ENCODE peak calls at places on chromosomes 16 and 17, in nine cellular contexts. I is fibroblast of lung; U is breast epithelium; J is pancreas; E is CD8-positive, alpha-beta T cell; G is H9; Q is cardiac muscle cell; C is CD4-positive, alpha-beta T cell; N is right lobe of liver. V is an unnamed sample. For H3K9me3 and H3K27me3, the result is how much of the 10 kb centered on the place peaks cover.

GRCh38 chr17:81656835-81657234 is 493 bp upstream of the PDE6G start:
- DNase-seq in I (no peak), U (no peak), J (no peak), E (no peak), G (no peak), Q (no peak), C (no peak), N (no peak), V (no peak)

GRCh38 chr16:73210686-73211085 is 162.8 kb upstream of the ZFHX3 start:
- DNase-seq in I (no peak), U (no peak), J (no peak), E (no peak), G (no peak), Q (no peak), C (no peak), N (no peak), V (no peak)

GRCh38 chr17:55705847-55706246 is 16.8 kb downstream of the TMEM100 start:
- DNase-seq in I (no peak), U (no peak), J (no peak), E (no peak), G (no peak), Q (no peak), C (no peak), N (no peak), V (no peak)

GRCh38 chr17:50265212-50265611 is 9.1 kb upstream of the TMEM92 start:
- DNase-seq in I (no peak), U (peak), J (no peak), E (no peak), G (no peak), Q (no peak), C (no peak), N (no peak), V (no peak)

GRCh38 chr16:25265968-25266367 is 8.3 kb upstream of the ZKSCAN2 start:
- DNase-seq in I (no peak), U (no peak), J (no peak), E (no peak), G (no peak), Q (no peak), C (no peak), N (no peak), V (no peak)

GRCh38 chr17:35244345-35245195 is 1.7 kb downstream of the SLFN5 start:
- DNase-seq in I (peak), U (no peak), J (no peak), E (peak), G (peak), Q (peak), C (peak), N (peak), V (no peak)

GRCh38 chr17:80738020-80738380 is 193.4 kb downstream of the RPTOR start:
- DNase-seq in I (no peak), U (no peak), J (no peak), E (no peak), G (no peak), Q (no peak), C (no peak), N (no peak), V (no peak)

GRCh38 chr16:86322283-86322682 is 188.0 kb upstream of the FOXF1 start:
- DNase-seq in I (no peak), U (no peak), J (no peak), E (no peak), G (no peak), Q (no peak), C (no peak), N (no peak), V (no peak)

GRCh38 chr17:72030067-72030899 is 90.5 kb upstream of the SOX9 start:
- DNase-seq in I (peak), U (no peak), J (peak), E (peak), G (peak), Q (peak), C (no peak), N (no peak), V (peak)

GRCh38 chr17:21370430-21370829 is 5.7 kb upstream of the KCNJ12 start:
- DNase-seq in I (no peak), U (no peak), J (peak), E (no peak), G (no peak), Q (peak), C (no peak), N (no peak), V (no peak)

GRCh38 chr17:29778936-29779811 is 150.9 kb downstream of the SSH2 start:
- DNase-seq in I (peak), U (peak), J (no peak), E (peak), G (peak), Q (peak), C (peak), N (peak), V (no peak)

GRCh38 chr17:44081681-44082080 is 11.1 kb downstream of the G6PC3 start:
- DNase-seq in I (peak), U (no peak), J (peak), E (no peak), G (no peak), Q (no peak), C (no peak), N (no peak), V (no peak)

GRCh38 chr17:19723967-19724366 is 7.6 kb upstream of the SLC47A2 start:
- DNase-seq in I (no peak), U (no peak), J (no peak), E (no peak), G (no peak), Q (no peak), C (no peak), N (no peak), V (no peak)

GRCh38 chr16:29702307-29702706 is 23.3 kb downstream of the QPRT start:
- DNase-seq in I (no peak), U (no peak), J (no peak), E (no peak), G (no peak), Q (no peak), C (no peak), N (no peak), V (no peak)

GRCh38 chr17:4144411-4144747 is 1.4 kb downstream of the CYB5D2 start:
- DNase-seq in I (no peak), U (no peak), J (no peak), E (no peak), G (no peak), Q (no peak), C (no peak), N (no peak), V (no peak)

GRCh38 chr17:7922499-7923289 is 6.6 kb upstream of the RNF227 start:
- DNase-seq in I (peak), U (peak), J (peak), E (peak), G (peak), Q (peak), C (peak), N (peak), V (peak)

GRCh38 chr17:14201087-14201486 is 35.6 kb downstream of the CDRT15 start:
- DNase-seq in I (peak), U (no peak), J (no peak), E (peak), G (no peak), Q (no peak), C (no peak), N (no peak), V (no peak)

GRCh38 chr17:81931557-81932332 is 4.2 kb upstream of the MAFG start:
- DNase-seq in I (no peak), U (no peak), J (peak), E (no peak), G (no peak), Q (no peak), C (no peak), N (peak), V (no peak)

GRCh38 chr17:37218849-37219248 is 156.9 kb upstream of the C17orf78 start:
- DNase-seq in I (no peak), U (no peak), J (no peak), E (no peak), G (no peak), Q (no peak), C (no peak), N (no peak), V (no peak)

GRCh38 chr16:1645914-1646525 is 32.1 kb upstream of the JPT2 start:
- DNase-seq in I (peak), U (no peak), J (no peak), E (peak), G (no peak), Q (no peak), C (no peak), N (no peak), V (no peak)

GRCh38 chr17:10116676-10117075 is 81.7 kb downstream of the GAS7 start:
- DNase-seq in I (no peak), U (no peak), J (no peak), E (no peak), G (no peak), Q (no peak), C (no peak), N (no peak), V (no peak)

GRCh38 chr17:44105483-44105882 is 18.0 kb downstream of the HDAC5 start:
- DNase-seq in I (no peak), U (no peak), J (no peak), E (no peak), G (no peak), Q (no peak), C (no peak), N (no peak), V (no peak)

GRCh38 chr16:700684-701584 is 4.7 kb downstream of the FBXL16 start:
- DNase-seq in I (no peak), U (no peak), J (no peak), E (peak), G (peak), Q (peak), C (peak), N (no peak), V (no peak)

GRCh38 chr17:57557793-57558681 is 187.1 kb downstream of the CCDC182 start:
- DNase-seq in I (peak), U (no peak), J (no peak), E (no peak), G (no peak), Q (no peak), C (no peak), N (no peak), V (no peak)

GRCh38 chr16:11784048-11784780 is 12.8 kb downstream of the ZC3H7A start:
- DNase-seq in I (peak), U (no peak), J (no peak), E (no peak), G (no peak), Q (no peak), C (no peak), N (no peak), V (no peak)

GRCh38 chr17:30095507-30096244 is 20.9 kb upstream of the NSRP1 start:
- DNase-seq in I (peak), U (no peak), J (no peak), E (no peak), G (peak), Q (peak), C (no peak), N (no peak), V (peak)

GRCh38 chr16:64238576-64238975 is 883.3 kb downstream of the CDH11 start:
- DNase-seq in I (peak), U (no peak), J (no peak), E (no peak), G (no peak), Q (no peak), C (no peak), N (no peak), V (no peak)

GRCh38 chr17:7256766-7257456 is 4.9 kb downstream of the ELP5 start:
- DNase-seq in I (no peak), U (no peak), J (no peak), E (no peak), G (no peak), Q (no peak), C (no peak), N (no peak), V (no peak)

GRCh38 chr16:67967183-67967955 is 1.1 kb downstream of the SLC12A4 start:
- DNase-seq in I (no peak), U (no peak), J (no peak), E (no peak), G (no peak), Q (peak), C (no peak), N (no peak), V (no peak)

GRCh38 chr17:28524476-28525415 is 18.6 kb downstream of the FOXN1 start:
- DNase-seq in I (peak), U (peak), J (peak), E (no peak), G (no peak), Q (peak), C (no peak), N (no peak), V (peak)

GRCh38 chr16:4920826-4921225 is 16.1 kb downstream of the PPL start:
- DNase-seq in I (no peak), U (no peak), J (no peak), E (no peak), G (no peak), Q (no peak), C (no peak), N (no peak), V (no peak)

GRCh38 chr17:12851901-12852435 is 62.7 kb downstream of the ARHGAP44 start:
- DNase-seq in I (no peak), U (no peak), J (no peak), E (no peak), G (no peak), Q (no peak), C (no peak), N (no peak), V (no peak)

GRCh38 chr17:47719411-47720152 is 13.5 kb upstream of the TBX21 start:
- DNase-seq in I (peak), U (no peak), J (no peak), E (no peak), G (no peak), Q (no peak), C (no peak), N (no peak), V (peak)

GRCh38 chr17:81002409-81003361 is 11.0 kb downstream of the CHMP6 start:
- DNase-seq in I (peak), U (no peak), J (peak), E (no peak), G (no peak), Q (no peak), C (no peak), N (peak), V (no peak)

GRCh38 chr17:42118545-42118944 is 2.6 kb downstream of the KAT2A start:
- DNase-seq in I (no peak), U (no peak), J (no peak), E (no peak), G (peak), Q (no peak), C (no peak), N (no peak), V (no peak)

GRCh38 chr17:55722742-55723487 is at the start of gene TMEM100:
- DNase-seq in I (peak), U (no peak), J (no peak), E (no peak), G (no peak), Q (no peak), C (no peak), N (no peak), V (peak)

GRCh38 chr16:71693168-71693567 is 31.3 kb downstream of the PHLPP2 start:
- DNase-seq in I (no peak), U (no peak), J (no peak), E (no peak), G (no peak), Q (no peak), C (no peak), N (no peak), V (no peak)

DNA sequence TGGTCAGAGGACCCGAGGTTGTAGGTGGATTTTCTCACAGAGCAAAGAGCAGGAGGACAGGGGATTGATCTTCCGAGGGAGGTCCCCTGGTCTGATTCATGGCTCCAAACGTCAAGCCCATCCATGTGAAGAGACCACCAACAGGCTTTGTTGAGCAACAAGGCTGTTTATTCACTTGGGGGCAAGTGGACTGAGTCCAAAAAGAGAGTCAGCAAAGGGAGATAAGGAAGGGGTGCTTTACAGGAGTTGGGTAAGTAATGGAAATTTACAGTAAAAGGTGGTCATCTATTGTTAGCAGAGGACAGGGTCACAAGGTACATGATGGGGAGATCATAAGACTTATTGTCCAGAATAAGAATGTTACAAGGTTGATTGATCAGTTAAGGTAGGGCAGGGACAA is 2285.8 kb downstream of the TP53TG3F start:
- DNase-seq in I (no peak), U (no peak), J (no peak), E (peak), G (no peak), Q (no peak), C (no peak), N (no peak), V (no peak)
- H3K9me3 ChIP-seq in I (under half), U (under half), J (under half), E (under half), G (half or more), Q (under half), C (half or more), N (under half), V (half or more)

DNA sequence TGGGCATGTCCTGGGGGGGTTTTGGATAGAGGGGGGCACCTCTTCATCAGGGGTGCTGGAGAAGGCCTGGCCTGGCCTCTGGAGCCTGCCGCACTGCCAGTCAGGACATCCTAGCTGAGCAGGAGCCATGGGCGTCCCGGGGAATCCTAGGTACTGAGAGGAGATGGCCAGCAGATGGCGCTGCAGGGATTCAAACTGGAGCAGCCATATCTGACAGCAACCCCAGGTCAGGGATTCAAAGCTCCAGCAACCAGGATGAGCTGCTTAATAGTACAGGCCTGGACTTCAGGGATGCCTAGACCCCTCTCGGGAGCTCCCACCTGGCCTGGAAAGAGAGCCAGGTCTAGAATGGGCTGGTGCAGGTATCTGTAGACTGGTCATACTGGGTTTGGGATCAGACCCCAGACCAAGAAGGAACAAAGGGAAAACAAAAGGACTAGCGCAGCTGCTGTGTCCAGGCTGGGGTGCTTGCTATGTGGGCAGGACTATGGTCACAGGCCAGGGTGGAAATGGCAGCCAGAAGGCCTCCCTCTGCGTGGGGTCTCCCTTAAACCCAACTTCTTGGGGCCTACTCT is 306.9 kb upstream of the RBFOX1 start:
- DNase-seq in I (no peak), U (peak), J (peak), E (no peak), G (peak), Q (peak), C (no peak), N (peak), V (no peak)
- TF ChIP-seq CTCF in I (no peak), U (no peak), J (peak), E (no peak), G (peak), Q (no peak), C (no peak), N (peak), V (no peak)

DNA sequence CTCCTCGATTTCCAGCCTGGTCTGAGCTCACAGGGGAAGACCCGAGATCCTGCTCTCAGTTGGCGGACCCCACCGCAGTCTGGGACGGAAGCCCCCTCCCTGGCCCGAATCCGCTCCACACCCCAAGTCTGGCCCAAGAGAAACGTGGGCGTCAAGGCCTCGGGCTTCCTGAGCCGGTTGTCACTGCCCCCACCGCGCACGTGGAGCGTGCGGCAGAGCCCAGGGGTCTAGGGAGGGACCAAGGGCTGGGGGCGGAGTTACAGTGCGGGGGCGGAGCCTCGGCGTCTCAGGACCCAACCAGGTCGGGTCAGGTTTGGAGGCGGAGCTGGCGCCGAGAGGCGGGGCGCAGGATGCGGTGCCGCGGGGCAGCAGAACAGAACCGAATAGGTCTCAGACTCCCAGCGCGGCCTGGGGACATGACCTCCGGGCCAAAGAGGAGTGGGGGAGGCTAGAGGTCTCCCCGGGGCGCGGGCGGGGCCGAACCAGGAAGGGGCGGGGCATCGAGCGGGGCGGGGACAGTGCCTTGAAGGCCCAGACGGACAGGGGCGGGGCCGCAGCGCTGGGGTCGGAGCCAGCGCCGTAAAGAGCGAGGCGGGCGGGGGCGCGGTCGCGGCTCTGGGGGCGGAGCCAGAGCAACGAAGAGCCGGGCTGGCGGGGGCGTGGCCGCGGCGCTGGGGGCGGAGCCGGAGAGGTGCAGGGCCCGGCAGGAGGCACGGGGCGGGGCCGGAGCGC is 429 bp upstream of the ZFPM1 start:
- DNase-seq in I (peak), U (peak), J (peak), E (peak), G (peak), Q (peak), C (peak), N (peak), V (peak)
- H3K27me3 ChIP-seq in I (under half), U (under half), J (under half), E (under half), G (under half), Q (under half), C (under half), N (under half), V (under half)

DNA sequence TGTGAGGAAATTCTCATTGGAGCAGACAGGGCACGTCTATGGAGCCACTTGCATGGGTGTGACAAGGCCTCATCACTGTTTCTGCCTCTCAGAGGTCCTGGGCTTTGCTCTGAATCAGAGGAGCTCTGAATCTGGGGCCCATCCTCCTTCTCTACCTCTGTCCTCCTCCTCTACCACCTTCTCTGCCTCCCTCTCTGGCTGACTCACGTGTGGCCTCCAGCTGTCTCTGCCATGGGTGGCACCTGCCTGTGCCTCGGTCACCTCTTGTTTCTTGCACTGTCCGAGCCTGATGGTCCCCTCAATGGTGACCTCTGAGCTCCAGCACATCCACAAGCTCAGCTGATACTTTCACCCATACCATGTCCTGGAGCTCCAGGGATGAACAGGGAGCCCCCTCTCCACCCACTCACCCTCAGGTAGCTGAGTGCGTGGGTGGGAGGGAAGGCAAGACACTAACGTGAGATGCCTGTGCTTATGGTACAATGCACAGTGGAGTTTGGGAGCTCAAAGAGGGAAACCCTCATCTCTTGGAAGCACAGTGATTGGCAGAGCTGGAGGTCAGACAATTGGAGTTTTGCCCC is 116.4 kb upstream of the CRHR1 start:
- DNase-seq in I (no peak), U (no peak), J (no peak), E (no peak), G (no peak), Q (no peak), C (no peak), N (no peak), V (no peak)
- H3K9me3 ChIP-seq in I (under half), U (under half), J (under half), E (under half), G (under half), Q (under half), C (under half), N (under half), V (under half)

DNA sequence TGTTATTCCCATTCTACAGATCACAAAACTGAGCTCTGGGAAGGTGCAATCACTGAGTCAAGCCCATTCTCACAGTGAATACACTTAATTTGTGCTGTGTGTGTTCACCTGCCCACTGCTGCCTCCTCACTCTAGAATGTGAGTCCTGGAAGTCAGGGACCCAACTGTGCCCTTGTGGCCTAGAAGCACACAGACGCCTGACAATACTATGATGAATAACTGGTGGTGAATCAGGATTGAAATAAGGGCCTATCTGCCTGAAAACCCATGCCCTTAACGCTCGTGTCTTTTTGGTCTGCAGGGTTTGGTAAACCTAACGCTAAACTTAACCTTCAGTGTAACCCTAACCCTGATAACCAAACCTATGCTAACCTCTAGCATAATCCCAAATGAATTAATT is 80.3 kb downstream of the ZNF423 start:
- DNase-seq in I (no peak), U (no peak), J (no peak), E (no peak), G (no peak), Q (no peak), C (no peak), N (no peak), V (no peak)
- TF ChIP-seq CTCF in I (no peak), U (no peak), J (no peak), E (no peak), G (no peak), Q (no peak), C (no peak), N (no peak), V (no peak)

GRCh38 chr17:79220201-79220714 is 145.6 kb downstream of the ENGASE start:
- DNase-seq in I (no peak), U (no peak), J (no peak), E (no peak), G (peak), Q (peak), C (no peak), N (no peak), V (no peak)
- H3K27me3 ChIP-seq in I (under half), U (under half), J (under half), E (under half), G (under half), Q (under half), C (half or more), N (under half), V (under half)

V was measured in AG04450.